ENCODE peak calls at places on chromosomes 6 and 20, in five cellular contexts. T is lower lobe of right lung, L is fibroblast of pulmonary artery, F is MM.1S, P is B cell. Z is an unnamed sample.
A peak's percentile ranks its signal among the peaks of the same experiment; 100 is the strongest.

GRCh38 chr20:9660236-9660868 is 146.0 kb downstream of the LAMP5 start:
- DNase-seq in T (no peak), L (peak; percentile 10), F (peak; percentile 38), P (peak; percentile 0), Z (no peak)

GRCh38 chr6:151021878-151022277 is 156.4 kb downstream of the MTHFD1L start:
- DNase-seq in T (no peak), L (no peak), F (no peak), P (no peak), Z (no peak)

GRCh38 chr6:74735304-74735703 is 470.5 kb downstream of the COL12A1 start:
- DNase-seq in T (no peak), L (peak; percentile 96), F (no peak), P (no peak), Z (no peak)

GRCh38 chr6:137866200-137866913 is 702 bp upstream of the TNFAIP3 start:
- DNase-seq in T (peak; percentile 82), L (no peak), F (no peak), P (no peak), Z (no peak)

GRCh38 chr6:85250586-85251216 is 199.2 kb upstream of the NT5E start:
- DNase-seq in T (no peak), L (peak; percentile 82), F (no peak), P (no peak), Z (no peak)

GRCh38 chr20:10705801-10706459 is 32.1 kb upstream of the JAG1 start:
- DNase-seq in T (no peak), L (no peak), F (no peak), P (no peak), Z (no peak)

GRCh38 chr6:100176321-100176950 is 182.4 kb upstream of the MCHR2 start:
- DNase-seq in T (no peak), L (peak; percentile 74), F (peak; percentile 9), P (no peak), Z (no peak)

GRCh38 chr6:12569646-12570045 is 146.9 kb upstream of the PHACTR1 start:
- DNase-seq in T (no peak), L (no peak), F (no peak), P (no peak), Z (no peak)

GRCh38 chr20:56859751-56860366 is 230.8 kb downstream of the TFAP2C start:
- DNase-seq in T (no peak), L (peak; percentile 14), F (no peak), P (no peak), Z (no peak)

GRCh38 chr6:71404145-71404966 is 115.7 kb downstream of the OGFRL1 start:
- DNase-seq in T (no peak), L (peak; percentile 92), F (no peak), P (no peak), Z (no peak)

GRCh38 chr6:138372711-138373463 is 4.8 kb upstream of the SMIM28 start:
- DNase-seq in T (no peak), L (peak; percentile 65), F (no peak), P (peak; percentile 6), Z (no peak)

GRCh38 chr6:129131282-129131681 is 248.3 kb downstream of the LAMA2 start:
- DNase-seq in T (no peak), L (peak; percentile 74), F (no peak), P (no peak), Z (no peak)

GRCh38 chr6:120378582-120379220 is 955.6 kb downstream of the TBC1D32 start:
- DNase-seq in T (no peak), L (peak; percentile 61), F (peak; percentile 69), P (peak; percentile 46), Z (no peak)

GRCh38 chr20:8153281-8153908 is 21.3 kb downstream of the PLCB1 start:
- DNase-seq in T (no peak), L (peak; percentile 54), F (peak; percentile 51), P (no peak), Z (no peak)

GRCh38 chr6:135180458-135181332 is at the start of gene MYB:
- DNase-seq in T (peak; percentile 63), L (peak; percentile 49), F (peak; percentile 87), P (peak; percentile 84), Z (no peak)

GRCh38 chr6:133315811-133316210 is 74.7 kb downstream of the EYA4 start:
- DNase-seq in T (no peak), L (no peak), F (no peak), P (no peak), Z (no peak)

GRCh38 chr6:133314951-133315350 is 73.8 kb downstream of the EYA4 start:
- DNase-seq in T (no peak), L (no peak), F (no peak), P (no peak), Z (no peak)

GRCh38 chr6:133312006-133312405 is 70.8 kb downstream of the EYA4 start:
- DNase-seq in T (no peak), L (no peak), F (no peak), P (no peak), Z (no peak)

GRCh38 chr6:133309579-133309978 is 68.4 kb downstream of the EYA4 start:
- DNase-seq in T (no peak), L (peak; percentile 32), F (no peak), P (no peak), Z (no peak)

GRCh38 chr6:133313068-133313467 is 71.9 kb downstream of the EYA4 start:
- DNase-seq in T (no peak), L (no peak), F (no peak), P (no peak), Z (no peak)
- TF ChIP-seq CTCF in T (no peak), L (no peak), F (no peak), P (no peak), Z (no peak)

DNA sequence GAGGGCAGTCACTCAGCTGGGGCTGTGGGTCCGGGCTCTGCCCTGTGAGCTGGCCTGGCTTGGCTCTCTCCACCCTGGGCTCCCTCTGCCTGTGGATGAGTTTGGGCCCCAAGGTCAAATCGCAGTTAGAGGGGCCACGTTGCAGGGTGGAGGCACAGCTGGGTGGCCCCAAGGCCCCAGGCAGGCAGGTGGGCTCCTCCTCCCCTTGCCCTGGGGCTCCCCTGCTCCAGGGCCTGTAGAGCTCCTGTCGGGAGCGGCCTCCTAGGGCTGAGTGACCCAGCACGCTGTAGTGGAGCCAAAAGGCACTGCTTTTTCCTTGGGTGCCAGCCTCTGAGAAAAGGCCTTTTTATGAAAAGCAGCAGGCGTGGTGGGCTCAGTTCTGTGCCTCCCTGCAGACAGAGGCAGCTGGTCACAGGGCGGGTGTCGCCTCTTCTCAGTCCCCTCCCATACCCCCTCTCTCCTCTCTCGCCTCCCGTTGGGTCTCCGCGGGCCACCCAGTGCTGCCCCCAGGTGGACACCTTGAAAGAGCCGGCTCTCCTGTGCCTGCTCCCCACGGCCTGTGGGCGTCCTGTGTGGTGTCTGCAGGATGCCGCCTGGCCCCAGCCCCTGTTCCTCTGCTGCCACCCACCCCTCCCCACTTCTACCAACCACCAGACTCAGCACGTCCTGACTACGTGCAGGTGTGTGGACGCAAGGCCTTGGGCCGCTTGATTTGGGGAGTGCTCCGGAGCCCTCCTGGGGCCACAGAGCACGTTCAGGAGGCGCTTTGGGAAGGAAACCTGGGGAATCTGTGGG is 13.2 kb downstream of the SS18L1 start:
- DNase-seq in T (peak; percentile 76), L (peak; percentile 47), F (peak; percentile 26), P (peak; percentile 75), Z (no peak)
- TF ChIP-seq CTCF in T (peak; percentile 66), L (peak; percentile 73), F (peak; percentile 42), P (peak; percentile 66), Z (peak; percentile 65)

GRCh38 chr6:117280922-117281321 is 15.6 kb downstream of the VGLL2 start:
- DNase-seq in T (no peak), L (no peak), F (no peak), P (no peak), Z (no peak)
- TF ChIP-seq CTCF in T (peak; percentile 14), L (peak; percentile 15), F (peak; percentile 41), P (no peak), Z (peak; percentile 14)

GRCh38 chr6:33323623-33323948 is 6.0 kb upstream of the ZBTB22 start:
- DNase-seq in T (no peak), L (no peak), F (no peak), P (no peak), Z (no peak)
- TF ChIP-seq CTCF in T (no peak), L (no peak), F (no peak), P (no peak), Z (no peak)

GRCh38 chr20:64055396-64055892 is 6.0 kb upstream of the SOX18 start:
- DNase-seq in T (no peak), L (no peak), F (no peak), P (no peak), Z (no peak)
- TF ChIP-seq CTCF in T (no peak), L (no peak), F (no peak), P (no peak), Z (no peak)

GRCh38 chr6:41846666-41847237 is 48.4 kb downstream of the USP49 start:
- DNase-seq in T (no peak), L (peak; percentile 99), F (peak; percentile 46), P (peak; percentile 65), Z (no peak)
- TF ChIP-seq CTCF in T (peak; percentile 85), L (peak; percentile 96), F (peak; percentile 86), P (peak; percentile 87), Z (peak; percentile 83)

GRCh38 chr6:73309534-73309783 is 44.6 kb downstream of the DPPA5 start:
- DNase-seq in T (no peak), L (no peak), F (no peak), P (no peak), Z (no peak)

GRCh38 chr6:73314577-73315492 is 39.2 kb downstream of the DPPA5 start:
- DNase-seq in T (no peak), L (no peak), F (no peak), P (no peak), Z (no peak)

GRCh38 chr6:73308712-73309533 is 45.2 kb downstream of the DPPA5 start:
- DNase-seq in T (no peak), L (peak; percentile 30), F (no peak), P (no peak), Z (no peak)

DNA sequence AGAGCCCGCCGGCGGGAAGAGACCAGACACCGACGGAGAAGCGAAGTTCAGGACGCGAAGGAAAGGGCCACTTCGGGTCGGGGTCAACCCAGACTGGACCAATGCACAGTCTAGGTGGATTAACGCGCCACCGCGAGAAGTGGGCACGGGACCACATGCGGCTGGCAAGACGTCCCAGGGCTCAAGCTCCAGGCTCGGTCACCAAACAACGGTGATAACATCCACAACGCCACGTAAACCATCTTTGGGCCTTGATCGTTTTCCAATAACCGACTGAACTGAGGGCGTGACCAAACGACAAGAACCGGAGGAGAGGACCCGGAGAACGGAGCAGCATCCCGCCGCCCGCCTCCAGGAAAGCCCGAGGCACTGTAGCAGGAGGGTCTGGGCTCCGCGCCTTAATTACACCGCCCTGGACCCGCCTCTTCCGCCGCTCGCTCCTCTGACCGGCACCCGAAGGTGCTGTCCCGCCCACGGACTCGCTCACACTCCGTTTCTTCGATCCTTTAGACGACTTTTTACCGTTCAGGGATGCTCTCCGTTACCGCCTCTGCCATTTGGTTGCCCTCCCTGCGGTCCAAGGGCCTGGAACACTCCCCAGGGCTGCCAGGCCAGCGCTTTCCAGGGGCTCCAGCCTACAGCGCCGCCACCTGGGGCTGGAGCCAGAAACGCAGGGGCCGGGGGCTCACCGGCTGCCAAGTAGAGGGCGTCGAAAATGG is 44.1 kb downstream of the DPPA5 start:
- DNase-seq in T (peak; percentile 72), L (peak; percentile 59), F (peak; percentile 69), P (peak; percentile 63), Z (no peak)
- TF ChIP-seq CTCF in T (peak; percentile 45), L (peak; percentile 55), F (peak; percentile 65), P (peak; percentile 60), Z (peak; percentile 63)

Z was measured in osteocyte.